ENCODE peak calls at places on chromosomes 16 and 17, in six cellular contexts. Z is AG10803, S is pancreas, R is ovary, Y is mesothelial cell of epicardium, G is HL-60. O is an unnamed sample.

GRCh38 chr17:61463068-61463980 is 11.1 kb downstream of the TBX4 start:
- DNase-seq in Z (no peak), S (no peak), R (no peak), Y (no peak), G (no peak), O (no peak)

GRCh38 chr17:81030726-81031570 is 4.0 kb upstream of the BAIAP2 start:
- DNase-seq in Z (no peak), S (peak; percentile 59), R (no peak), Y (no peak), G (no peak), O (peak; percentile 77)

GRCh38 chr17:48427598-48427997 is 2.4 kb downstream of the SKAP1 start:
- DNase-seq in Z (no peak), S (no peak), R (no peak), Y (no peak), G (no peak), O (no peak)

GRCh38 chr16:28880589-28880915 is 2.3 kb downstream of the ATP2A1 start:
- DNase-seq in Z (no peak), S (no peak), R (no peak), Y (no peak), G (no peak), O (no peak)

GRCh38 chr16:5951486-5951885 is 853.9 kb upstream of the EEF2KMT start:
- DNase-seq in Z (no peak), S (no peak), R (no peak), Y (no peak), G (no peak), O (no peak)

GRCh38 chr16:79261461-79261860 is 339.1 kb downstream of the MAF start:
- DNase-seq in Z (no peak), S (no peak), R (no peak), Y (no peak), G (no peak), O (peak; percentile 66)

GRCh38 chr16:84738255-84739038 is 38.6 kb downstream of the USP10 start:
- DNase-seq in Z (peak; percentile 62), S (peak; percentile 69), R (peak; percentile 62), Y (no peak), G (peak; percentile 68), O (peak; percentile 96)

GRCh38 chr16:87806246-87806607 is 40.4 kb upstream of the KLHDC4 start:
- DNase-seq in Z (peak; percentile 58), S (no peak), R (no peak), Y (no peak), G (no peak), O (no peak)

GRCh38 chr17:59743842-59744241 is 36.4 kb downstream of the VMP1 start:
- DNase-seq in Z (no peak), S (no peak), R (no peak), Y (no peak), G (no peak), O (no peak)

GRCh38 chr16:2819939-2820835 is 3.1 kb downstream of the PRSS21 start:
- DNase-seq in Z (no peak), S (no peak), R (no peak), Y (no peak), G (no peak), O (no peak)

GRCh38 chr17:80126449-80126715 is 20.5 kb downstream of the EIF4A3 start:
- DNase-seq in Z (no peak), S (no peak), R (no peak), Y (no peak), G (no peak), O (no peak)

GRCh38 chr17:172401-172800 is 9.0 kb downstream of the DOC2B start:
- DNase-seq in Z (no peak), S (no peak), R (no peak), Y (no peak), G (no peak), O (no peak)

GRCh38 chr17:37327341-37328090 is 48.3 kb upstream of the C17orf78 start:
- DNase-seq in Z (peak; percentile 99), S (no peak), R (no peak), Y (no peak), G (no peak), O (no peak)

GRCh38 chr17:61325382-61326073 is 74.1 kb upstream of the TBX2 start:
- DNase-seq in Z (peak; percentile 41), S (no peak), R (no peak), Y (no peak), G (no peak), O (no peak)

GRCh38 chr16:354971-355441 is 2.5 kb upstream of the AXIN1 start:
- DNase-seq in Z (no peak), S (no peak), R (no peak), Y (no peak), G (no peak), O (no peak)

GRCh38 chr17:49705254-49705653 is 2.5 kb downstream of the SLC35B1 start:
- DNase-seq in Z (no peak), S (no peak), R (no peak), Y (no peak), G (no peak), O (no peak)

GRCh38 chr17:20271016-20271610 is 196.2 kb downstream of the LGALS9B start:
- DNase-seq in Z (no peak), S (no peak), R (no peak), Y (no peak), G (no peak), O (no peak)

GRCh38 chr16:76265434-76266045 is 11.7 kb upstream of the CNTNAP4 start:
- DNase-seq in Z (no peak), S (peak; percentile 32), R (no peak), Y (no peak), G (peak; percentile 8), O (no peak)

GRCh38 chr16:4086153-4086552 is 30.1 kb downstream of the ADCY9 start:
- DNase-seq in Z (no peak), S (no peak), R (no peak), Y (no peak), G (no peak), O (no peak)

GRCh38 chr16:69123894-69124293 is 8.5 kb downstream of the CHTF8 start:
- DNase-seq in Z (peak; percentile 72), S (no peak), R (peak; percentile 53), Y (no peak), G (peak; percentile 36), O (peak; percentile 78)

GRCh38 chr16:85221081-85221809 is 109.0 kb upstream of the CIBAR2 start:
- DNase-seq in Z (no peak), S (no peak), R (peak; percentile 54), Y (no peak), G (no peak), O (no peak)

GRCh38 chr17:4950757-4951204 is at the start of gene ENO3:
- DNase-seq in Z (no peak), S (peak; percentile 74), R (no peak), Y (no peak), G (no peak), O (peak; percentile 73)

GRCh38 chr17:82338858-82339633 is 5.5 kb upstream of the SECTM1 start:
- DNase-seq in Z (peak; percentile 66), S (peak; percentile 42), R (peak; percentile 47), Y (no peak), G (no peak), O (peak; percentile 70)

GRCh38 chr16:27952811-27953210 is 110.7 kb downstream of the GSG1L start:
- DNase-seq in Z (no peak), S (no peak), R (no peak), Y (no peak), G (no peak), O (no peak)

GRCh38 chr17:81251943-81252301 is 12.8 kb downstream of the NDUFAF8 start:
- DNase-seq in Z (no peak), S (peak; percentile 34), R (no peak), Y (no peak), G (no peak), O (no peak)

GRCh38 chr17:82838386-82839063 is 1.3 kb downstream of the ZNF750 start:
- DNase-seq in Z (peak; percentile 56), S (peak; percentile 74), R (no peak), Y (no peak), G (peak; percentile 75), O (peak; percentile 81)

DNA sequence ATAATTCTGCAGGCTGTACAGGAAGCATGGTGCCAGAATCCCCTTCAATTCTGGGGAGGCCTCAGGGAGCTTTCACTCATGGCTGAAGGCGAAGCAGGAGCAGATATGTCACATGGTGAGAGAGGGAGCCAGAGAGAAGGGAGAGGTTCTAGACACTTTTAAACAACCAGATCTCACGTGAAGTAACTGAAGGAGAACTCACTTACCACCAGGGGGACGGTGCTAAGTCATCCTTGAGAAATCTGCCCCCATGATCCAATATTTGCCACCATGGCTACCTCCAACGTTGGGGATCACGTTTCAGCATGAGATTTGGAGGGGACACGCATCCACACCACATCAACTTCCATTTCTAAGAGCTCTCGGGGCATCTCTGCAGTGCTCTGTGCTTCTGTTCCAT is 37.4 kb upstream of the GNA13 start:
- DNase-seq in Z (no peak), S (no peak), R (no peak), Y (no peak), G (no peak), O (no peak)
- TF ChIP-seq CTCF in Z (peak; percentile 25), S (no peak), R (no peak), Y (no peak), G (no peak), O (no peak)

GRCh38 chr17:7842950-7843535 is 9.0 kb downstream of the KDM6B start:
- DNase-seq in Z (peak; percentile 85), S (peak; percentile 72), R (no peak), Y (no peak), G (peak; percentile 85), O (peak; percentile 75)

GRCh38 chr17:7844292-7845154 is 10.3 kb upstream of the TMEM88 start:
- DNase-seq in Z (peak; percentile 94), S (peak; percentile 90), R (peak; percentile 82), Y (peak; percentile 74), G (no peak), O (peak; percentile 91)

GRCh38 chr17:7842380-7842949 is 8.4 kb downstream of the KDM6B start:
- DNase-seq in Z (peak; percentile 82), S (peak; percentile 81), R (peak; percentile 76), Y (no peak), G (no peak), O (peak; percentile 73)

GRCh38 chr17:7845359-7846062 is 9.4 kb upstream of the TMEM88 start:
- DNase-seq in Z (no peak), S (peak; percentile 51), R (no peak), Y (no peak), G (no peak), O (no peak)

GRCh38 chr17:7843536-7844291 is 9.7 kb downstream of the KDM6B start:
- DNase-seq in Z (peak; percentile 68), S (peak; percentile 92), R (peak; percentile 72), Y (no peak), G (no peak), O (peak; percentile 93)
- TF ChIP-seq CTCF in Z (no peak), S (no peak), R (no peak), Y (no peak), G (no peak), O (no peak)

DNA sequence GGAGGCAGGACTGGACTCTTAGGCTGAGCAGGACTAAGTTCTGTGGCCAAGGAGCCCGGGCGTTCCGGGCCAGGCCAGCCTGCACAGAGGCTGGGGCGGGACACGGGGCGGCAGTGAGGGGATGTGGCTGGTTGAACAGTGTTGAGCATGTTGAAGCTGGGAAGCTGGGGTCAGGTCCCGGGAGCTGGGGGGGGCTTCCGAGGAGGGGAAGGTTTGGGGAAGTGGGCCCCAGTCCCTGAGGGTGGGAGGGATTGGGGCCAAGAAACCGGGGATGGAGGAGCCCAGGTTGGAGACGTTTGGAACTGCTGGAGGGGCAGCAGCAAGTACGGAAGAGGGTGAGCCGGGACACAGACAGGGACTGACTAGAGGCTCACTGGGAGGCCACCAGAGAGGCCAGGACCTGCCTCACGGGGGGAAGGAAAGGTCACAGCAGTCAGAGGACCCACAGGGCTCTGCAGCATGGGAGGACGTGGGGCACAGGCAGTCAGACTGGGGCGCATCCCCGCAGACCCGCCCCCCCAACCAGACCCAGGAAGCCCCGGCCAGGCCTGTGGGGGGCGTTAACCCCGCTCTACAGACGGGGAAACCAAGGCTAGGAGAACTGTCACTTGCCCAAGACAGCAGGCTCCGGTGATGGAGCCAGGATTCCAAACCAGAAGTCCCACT is 9.5 kb downstream of the TAX1BP3 start:
- DNase-seq in Z (no peak), S (no peak), R (peak; percentile 35), Y (no peak), G (no peak), O (no peak)
- TF ChIP-seq CTCF in Z (no peak), S (no peak), R (no peak), Y (no peak), G (no peak), O (no peak)

GRCh38 chr17:77145635-77146632 is 5.2 kb downstream of the SEC14L1 start:
- DNase-seq in Z (peak; percentile 92), S (peak; percentile 69), R (no peak), Y (no peak), G (no peak), O (peak; percentile 68)
- TF ChIP-seq CTCF in Z (peak; percentile 53), S (no peak), R (no peak), Y (no peak), G (no peak), O (no peak)

O was measured in mucosa of descending colon.